ENCODE peak calls at places on chromosome 12, in six cellular contexts. I is transverse colon, H is prostate gland, K is uterus, T is A549, P is gastrocnemius medialis. Z is an unnamed sample. For H3K4me1, the result is how much of the 10 kb centered on the place peaks cover.

GRCh38 chr12:114799574-114800487 is 115.9 kb upstream of the TBX3 start:
- DNase-seq in I (peak), H (peak), K (no peak), T (no peak), P (no peak), Z (peak)

GRCh38 chr12:70839544-70839943 is 81.0 kb downstream of the PTPRR start:
- DNase-seq in I (no peak), H (no peak), K (no peak), T (no peak), P (no peak), Z (no peak)

GRCh38 chr12:104411826-104412626 is 44.7 kb upstream of the CHST11 start:
- DNase-seq in I (no peak), H (no peak), K (no peak), T (no peak), P (no peak), Z (no peak)

GRCh38 chr12:40446385-40446784 is 221.6 kb downstream of the LRRK2 start:
- DNase-seq in I (no peak), H (no peak), K (no peak), T (peak), P (no peak), Z (no peak)

GRCh38 chr12:57112492-57113294 is 1.5 kb upstream of the STAT6 start:
- DNase-seq in I (no peak), H (no peak), K (no peak), T (no peak), P (no peak), Z (no peak)

GRCh38 chr12:13435535-13435934 is 239.0 kb downstream of the EMP1 start:
- DNase-seq in I (no peak), H (no peak), K (no peak), T (no peak), P (no peak), Z (no peak)

GRCh38 chr12:119758695-119759094 is 90.8 kb downstream of the PRKAB1 start:
- DNase-seq in I (no peak), H (no peak), K (no peak), T (no peak), P (no peak), Z (no peak)

GRCh38 chr12:53563452-53563851 is 56.2 kb upstream of the NPFF start:
- DNase-seq in I (no peak), H (no peak), K (no peak), T (no peak), P (no peak), Z (no peak)

GRCh38 chr12:46794593-46795190 is 31.1 kb downstream of the SLC38A4 start:
- DNase-seq in I (no peak), H (no peak), K (no peak), T (no peak), P (no peak), Z (no peak)

GRCh38 chr12:56288705-56289387 is 11.3 kb downstream of the CS start:
- DNase-seq in I (no peak), H (no peak), K (no peak), T (no peak), P (no peak), Z (no peak)

GRCh38 chr12:9064815-9065606 is 50.7 kb downstream of the A2M start:
- DNase-seq in I (peak), H (peak), K (peak), T (peak), P (peak), Z (peak)

GRCh38 chr12:81330480-81330879 is 252.6 kb downstream of the ACSS3 start:
- DNase-seq in I (no peak), H (no peak), K (no peak), T (no peak), P (no peak), Z (no peak)

GRCh38 chr12:442235-442884 is 17.4 kb upstream of the B4GALNT3 start:
- DNase-seq in I (peak), H (peak), K (peak), T (peak), P (no peak), Z (peak)

GRCh38 chr12:117053050-117053400 is 46.2 kb downstream of the TESC start:
- DNase-seq in I (no peak), H (no peak), K (no peak), T (no peak), P (no peak), Z (no peak)

GRCh38 chr12:102474438-102475064 is 5.8 kb downstream of the IGF1 start:
- DNase-seq in I (no peak), H (no peak), K (no peak), T (no peak), P (no peak), Z (no peak)

GRCh38 chr12:14664434-14665023 is 31.9 kb downstream of the GUCY2C start:
- DNase-seq in I (peak), H (peak), K (peak), T (peak), P (no peak), Z (no peak)

DNA sequence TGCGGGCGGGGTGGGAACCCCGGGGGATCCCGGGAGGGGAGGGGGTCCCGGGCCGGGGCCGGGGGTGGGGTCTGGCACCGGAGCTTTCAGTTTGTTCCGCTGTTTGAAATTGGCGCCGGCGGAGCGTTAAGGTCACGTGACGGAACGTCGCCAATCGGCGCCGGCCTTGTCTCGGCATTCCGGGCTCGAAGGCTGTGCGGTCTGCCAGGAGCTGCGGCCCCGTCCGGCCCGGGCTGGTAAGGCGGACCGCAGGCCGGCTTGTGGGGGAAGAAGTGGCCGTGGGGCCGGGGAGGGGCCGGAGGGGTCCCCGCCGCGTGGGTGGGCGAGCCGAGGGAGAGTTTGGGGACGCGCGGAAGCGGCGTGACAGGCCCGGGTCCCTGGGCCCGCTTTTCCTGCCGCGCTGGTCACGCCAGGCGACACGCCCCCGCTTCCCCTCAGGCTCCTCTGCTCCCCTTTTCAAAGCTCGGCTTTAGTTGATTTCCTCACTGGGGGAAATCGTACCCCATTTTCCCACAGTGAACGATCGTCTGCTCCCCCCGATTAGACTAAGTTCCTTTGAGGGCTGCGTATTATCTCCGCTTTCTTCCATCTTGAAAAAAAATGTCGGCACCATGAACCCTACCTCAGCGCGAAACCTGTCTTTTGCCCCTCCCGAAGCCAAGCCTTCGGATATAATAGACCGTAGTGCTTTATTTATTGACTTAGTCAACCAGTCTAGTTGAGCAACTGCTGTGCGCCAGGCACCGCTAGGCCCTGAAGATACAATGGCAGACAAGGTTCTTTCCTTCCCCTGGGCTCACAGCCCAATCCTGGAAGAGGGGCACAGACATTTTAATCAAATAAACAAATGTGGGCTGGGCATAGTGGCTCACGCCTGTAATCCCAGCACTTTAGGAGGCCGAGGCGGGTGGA is at the start of the genes FOXM1 and RHNO1:
- DNase-seq in I (peak), H (peak), K (peak), T (peak), P (peak), Z (peak)
- TF ChIP-seq POLR2A in I (peak), H (peak), K (peak), T (peak), P (peak), Z (peak)

DNA sequence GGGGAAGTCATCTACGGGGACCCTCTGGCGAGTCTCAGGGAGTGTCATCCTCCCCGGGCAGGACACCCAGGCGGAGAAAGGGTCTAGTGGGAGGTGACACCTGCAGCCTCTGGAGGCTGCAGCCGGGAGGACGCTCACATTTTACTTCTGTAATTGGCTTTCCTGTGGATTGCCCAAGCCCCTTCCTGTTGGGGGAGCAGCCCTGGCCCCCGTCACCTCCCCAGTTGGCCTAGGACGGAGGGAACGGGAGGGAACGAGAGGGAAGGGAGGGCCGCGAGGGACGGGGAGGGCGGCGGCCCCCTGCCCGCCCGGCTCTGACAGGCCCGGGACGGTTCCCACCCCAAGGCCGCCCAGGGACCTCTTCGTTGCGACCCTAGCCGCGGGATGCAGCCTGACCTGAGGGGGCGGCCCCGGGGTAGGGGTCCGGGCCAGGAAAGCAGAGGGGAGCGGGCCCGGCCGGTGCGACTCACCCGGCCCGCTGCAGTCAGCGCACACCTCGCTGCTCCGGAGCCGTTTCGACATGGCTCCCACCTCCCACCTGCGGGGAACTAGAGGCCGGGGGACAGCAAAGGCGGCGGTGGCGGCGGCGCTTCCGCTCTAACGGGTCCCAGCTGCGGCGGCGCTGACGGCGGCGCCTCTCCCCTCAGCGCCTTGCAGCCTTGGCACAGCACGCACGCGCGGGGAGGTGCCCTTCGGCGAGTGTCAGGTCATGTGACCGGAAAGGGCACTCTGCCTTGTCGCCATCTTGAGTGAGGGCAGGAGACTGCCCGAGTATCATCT is at the start of gene GIT2:
- DNase-seq in I (peak), H (peak), K (peak), T (peak), P (peak), Z (peak)
- H3K4me1 ChIP-seq in I (under half), H (under half), K (under half), T (under half), P (under half), Z (under half)

DNA sequence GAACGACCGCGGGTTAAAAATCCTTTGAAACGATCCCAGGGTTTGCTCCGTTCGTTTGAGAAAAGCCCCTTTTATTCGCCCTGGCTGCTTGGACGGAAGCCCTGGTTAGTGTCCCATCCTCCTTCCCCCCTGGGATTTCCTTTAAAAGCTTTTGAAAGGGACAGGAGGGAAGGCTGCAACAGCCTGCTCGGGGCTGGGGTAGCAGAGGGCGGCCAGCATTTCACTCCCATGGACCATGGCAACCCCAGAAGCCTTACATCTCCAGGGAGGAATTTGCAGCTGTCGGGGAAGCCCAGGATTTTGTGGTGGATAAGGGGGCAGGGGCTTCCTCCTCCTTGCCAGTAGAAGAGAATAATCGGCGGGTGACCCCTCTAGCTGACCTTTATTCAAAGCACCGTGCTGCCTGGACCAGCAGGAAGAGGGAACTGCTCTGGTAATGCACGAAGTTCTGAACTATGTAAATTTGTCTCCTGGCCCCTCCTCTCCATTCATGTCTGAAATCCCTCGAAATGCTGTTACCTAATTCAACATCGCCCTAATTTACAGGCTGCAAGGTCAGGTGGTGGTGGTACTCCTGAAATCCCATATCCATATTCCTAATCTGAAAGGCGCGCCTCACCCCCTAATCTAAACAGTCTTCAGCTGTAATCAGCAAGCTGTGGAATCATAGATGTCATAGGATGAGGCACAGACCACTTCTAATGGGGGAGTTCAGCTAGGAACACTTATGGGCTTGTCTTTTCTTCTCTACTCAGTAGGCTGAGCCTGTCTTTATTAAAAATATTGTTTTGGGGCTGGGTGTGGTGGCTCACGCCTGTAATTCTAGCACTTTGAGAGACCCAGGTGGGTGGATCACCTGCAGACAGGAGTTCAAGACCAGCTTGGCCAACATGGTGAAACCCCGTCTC is 1.0 kb upstream of the CLIP1 start:
- DNase-seq in I (peak), H (no peak), K (no peak), T (no peak), P (no peak), Z (no peak)
- TF ChIP-seq POLR2A in I (no peak), H (peak), K (peak), T (peak), P (no peak), Z (no peak)

DNA sequence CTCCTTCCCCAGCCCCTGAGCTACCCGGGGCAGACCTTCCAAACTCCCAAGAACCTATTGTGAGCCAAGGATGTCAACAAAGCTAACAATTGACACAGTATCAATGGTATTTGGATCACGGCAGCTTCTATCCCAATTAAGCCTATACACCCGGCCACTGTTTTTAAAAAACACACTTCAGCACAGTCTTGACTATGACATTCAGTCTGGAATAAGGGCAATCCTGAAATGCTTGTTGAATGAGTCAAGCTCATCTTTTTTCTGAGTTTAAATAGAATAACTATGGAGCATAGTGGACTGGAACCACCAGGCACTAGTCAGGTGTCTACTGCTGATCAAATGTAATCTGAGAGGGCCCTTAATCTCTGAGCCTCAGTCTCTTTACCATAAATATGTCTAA is 5.7 kb downstream of the DENND5B start:
- DNase-seq in I (no peak), H (no peak), K (no peak), T (no peak), P (no peak), Z (no peak)
- H3K4me1 ChIP-seq in I (under half), H (under half), K (under half), T (half or more), P (under half), Z (under half)

DNA sequence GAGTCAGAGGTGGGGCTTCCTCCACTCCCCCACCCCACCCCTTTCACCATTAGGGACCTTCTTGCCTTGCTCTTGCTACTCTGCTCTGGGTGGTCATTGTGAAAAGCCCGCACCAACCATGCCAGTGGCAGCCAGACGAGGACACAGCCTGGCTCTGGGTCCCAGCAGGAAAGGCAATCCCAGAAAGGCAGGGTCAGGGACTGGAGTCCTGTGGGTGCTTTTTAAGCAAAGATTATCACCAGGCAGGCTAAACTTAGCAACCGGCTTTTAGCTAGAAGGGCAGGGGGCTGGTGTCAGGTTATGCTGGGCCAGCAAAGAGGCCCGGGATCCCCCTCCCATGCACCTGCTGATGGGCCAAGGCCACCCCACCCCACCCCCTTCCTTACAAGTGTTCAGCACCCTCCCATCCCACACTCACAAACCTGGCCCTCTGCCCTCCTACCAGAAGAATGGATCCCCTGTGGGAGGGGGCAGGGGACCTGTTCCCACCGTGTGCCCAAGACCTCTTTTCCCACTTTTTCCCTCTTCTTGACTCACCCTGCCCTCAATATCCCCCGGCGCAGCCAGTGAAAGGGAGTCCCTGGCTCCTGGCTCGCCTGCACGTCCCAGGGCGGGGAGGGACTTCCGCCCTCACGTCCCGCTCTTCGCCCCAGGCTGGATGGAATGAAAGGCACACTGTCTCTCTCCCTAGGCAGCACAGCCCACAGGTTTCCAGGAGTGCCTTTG is 1.2 kb upstream of the GAPDH start:
- DNase-seq in I (peak), H (peak), K (peak), T (peak), P (no peak), Z (peak)
- TF ChIP-seq POLR2A in I (peak), H (no peak), K (no peak), T (peak), P (no peak), Z (no peak)

GRCh38 chr12:122983789-122984515 is 3.5 kb downstream of the ARL6IP4 start:
- DNase-seq in I (no peak), H (no peak), K (no peak), T (no peak), P (no peak), Z (no peak)

GRCh38 chr12:122981587-122982493 is 1.4 kb downstream of the ARL6IP4 start:
- DNase-seq in I (no peak), H (no peak), K (no peak), T (no peak), P (no peak), Z (peak)

GRCh38 chr12:122981036-122981471 is 573 bp downstream of the ARL6IP4 start:
- DNase-seq in I (no peak), H (no peak), K (no peak), T (no peak), P (no peak), Z (no peak)

GRCh38 chr12:122982963-122983788 is 2.7 kb downstream of the ARL6IP4 start:
- DNase-seq in I (no peak), H (no peak), K (no peak), T (no peak), P (no peak), Z (peak)

GRCh38 chr12:122982494-122982850 is 2.0 kb downstream of the ARL6IP4 start:
- DNase-seq in I (no peak), H (no peak), K (no peak), T (no peak), P (no peak), Z (no peak)
- H3K4me1 ChIP-seq in I (under half), H (under half), K (under half), T (under half), P (under half), Z (under half)

GRCh38 chr12:110310754-110311153 is 29.7 kb downstream of the ATP2A2 start:
- DNase-seq in I (no peak), H (no peak), K (no peak), T (no peak), P (no peak), Z (no peak)

GRCh38 chr12:110311903-110312302 is 30.9 kb downstream of the ATP2A2 start:
- DNase-seq in I (no peak), H (no peak), K (no peak), T (no peak), P (no peak), Z (no peak)

GRCh38 chr12:110314308-110314707 is 33.3 kb downstream of the ATP2A2 start:
- DNase-seq in I (no peak), H (no peak), K (no peak), T (no peak), P (no peak), Z (no peak)

GRCh38 chr12:110316861-110317260 is 35.8 kb downstream of the ATP2A2 start:
- DNase-seq in I (no peak), H (no peak), K (peak), T (no peak), P (no peak), Z (no peak)

GRCh38 chr12:110312581-110313360 is 31.7 kb downstream of the ATP2A2 start:
- DNase-seq in I (no peak), H (no peak), K (peak), T (peak), P (peak), Z (no peak)
- TF ChIP-seq POLR2A in I (no peak), H (no peak), K (no peak), T (no peak), P (no peak), Z (no peak)

GRCh38 chr12:124656947-124657434 is 89.6 kb upstream of the NCOR2 start:
- DNase-seq in I (no peak), H (no peak), K (no peak), T (no peak), P (no peak), Z (no peak)
- H3K4me1 ChIP-seq in I (under half), H (under half), K (under half), T (under half), P (under half), Z (under half)

GRCh38 chr12:96906849-96907664 is at the start of gene NEDD1:
- DNase-seq in I (peak), H (peak), K (peak), T (peak), P (peak), Z (peak)
- TF ChIP-seq POLR2A in I (peak), H (peak), K (peak), T (peak), P (peak), Z (peak)

Z was measured in ovary.